ENCODE peak calls at places on chromosomes 16 and 17, in six cellular contexts. P, N, R, X, Z and Q are unnamed samples. For H3K4me1, the result is how much of the 10 kb centered on the place peaks cover.

GRCh38 chr17:6437466-6437865 is 2.5 kb upstream of the AIPL1 start:
- DNase-seq in P (no peak), N (no peak), R (no peak), X (no peak), Z (no peak), Q (no peak)

GRCh38 chr16:1839554-1839953 is 12.5 kb downstream of the FAHD1 start:
- DNase-seq in P (no peak), N (no peak), R (peak), X (no peak), Z (peak), Q (no peak)

GRCh38 chr16:17396762-17397498 is 73.8 kb downstream of the XYLT1 start:
- DNase-seq in P (no peak), N (no peak), R (peak), X (peak), Z (no peak), Q (peak)

GRCh38 chr16:2898831-2899563 is 12.7 kb upstream of the FLYWCH1 start:
- DNase-seq in P (no peak), N (no peak), R (no peak), X (no peak), Z (no peak), Q (no peak)

GRCh38 chr17:72592242-72592966 is 471.6 kb downstream of the SOX9 start:
- DNase-seq in P (peak), N (peak), R (peak), X (peak), Z (peak), Q (peak)

GRCh38 chr16:67542464-67542863 is 13.8 kb downstream of the RIPOR1 start:
- DNase-seq in P (peak), N (peak), R (peak), X (peak), Z (peak), Q (peak)

GRCh38 chr17:45747907-45748306 is 36.2 kb upstream of the CRHR1 start:
- DNase-seq in P (no peak), N (no peak), R (no peak), X (no peak), Z (no peak), Q (no peak)

GRCh38 chr17:67431210-67432015 is 54.3 kb downstream of the PITPNC1 start:
- DNase-seq in P (no peak), N (peak), R (peak), X (no peak), Z (peak), Q (no peak)

GRCh38 chr17:72661093-72661944 is 431.2 kb downstream of the SLC39A11 start:
- DNase-seq in P (peak), N (peak), R (no peak), X (peak), Z (peak), Q (no peak)

GRCh38 chr17:63381101-63381729 is 64.9 kb downstream of the CYB561 start:
- DNase-seq in P (no peak), N (no peak), R (peak), X (peak), Z (no peak), Q (no peak)

GRCh38 chr16:51151435-51151950 is 423 bp upstream of the SALL1 start:
- DNase-seq in P (peak), N (no peak), R (peak), X (peak), Z (no peak), Q (peak)

GRCh38 chr17:33927732-33928133 is 327.4 kb upstream of the CCL2 start:
- DNase-seq in P (no peak), N (no peak), R (peak), X (peak), Z (no peak), Q (no peak)

GRCh38 chr17:75386430-75386829 is 19.0 kb downstream of the GRB2 start:
- DNase-seq in P (no peak), N (no peak), R (no peak), X (no peak), Z (no peak), Q (no peak)

GRCh38 chr17:75459590-75460267 is 3.3 kb downstream of the TMEM94 start:
- DNase-seq in P (no peak), N (no peak), R (no peak), X (no peak), Z (no peak), Q (peak)

GRCh38 chr17:21425736-21426135 is 49.6 kb downstream of the KCNJ12 start:
- DNase-seq in P (peak), N (no peak), R (peak), X (no peak), Z (no peak), Q (no peak)

GRCh38 chr17:27339836-27340550 is 46.1 kb downstream of the WSB1 start:
- DNase-seq in P (peak), N (peak), R (peak), X (no peak), Z (peak), Q (no peak)

GRCh38 chr17:8225813-8226535 is 15.6 kb upstream of the AURKB start:
- DNase-seq in P (peak), N (peak), R (peak), X (no peak), Z (peak), Q (peak)

GRCh38 chr16:10122546-10122945 is 59.7 kb downstream of the GRIN2A start:
- DNase-seq in P (peak), N (no peak), R (peak), X (peak), Z (no peak), Q (no peak)

GRCh38 chr16:49799172-49799571 is 56.7 kb downstream of the ZNF423 start:
- DNase-seq in P (peak), N (no peak), R (no peak), X (no peak), Z (no peak), Q (no peak)

GRCh38 chr17:28871056-28871579 is 16.3 kb downstream of the ERAL1 start:
- DNase-seq in P (no peak), N (no peak), R (no peak), X (no peak), Z (no peak), Q (no peak)
- H3K9ac ChIP-seq in P (no peak), N (no peak), R (no peak), X (no peak), Z (no peak), Q (no peak)

DNA sequence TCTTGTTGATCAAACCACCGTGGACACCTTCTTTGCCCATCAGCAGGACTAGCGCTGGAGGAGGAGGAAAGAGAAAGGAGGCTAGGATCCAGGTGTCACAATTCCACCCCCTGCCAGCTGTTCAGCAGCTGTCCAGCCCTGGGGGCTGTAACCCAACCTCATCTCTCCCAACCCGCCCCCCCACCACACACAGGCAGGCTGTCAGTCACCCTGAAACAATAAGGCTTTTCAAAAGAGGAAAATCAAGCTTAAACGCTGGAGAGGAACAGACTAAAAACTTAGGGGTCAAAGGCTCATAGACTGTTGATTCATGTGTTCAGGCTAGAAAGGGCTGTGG is 2.4 kb downstream of the PFN1 start:
- DNase-seq in P (no peak), N (no peak), R (peak), X (no peak), Z (peak), Q (no peak)
- H3K27ac ChIP-seq in P (no peak), N (peak), R (peak), X (peak), Z (peak), Q (peak)

GRCh38 chr17:1371893-1372590 is 28.0 kb downstream of the YWHAE start:
- DNase-seq in P (no peak), N (no peak), R (no peak), X (no peak), Z (no peak), Q (no peak)
- H3K4me1 ChIP-seq in P (under half), N (under half), R (under half), X (under half), Z (under half), Q (under half)

GRCh38 chr16:4626396-4626795 is 1.8 kb downstream of the MGRN1 start:
- DNase-seq in P (no peak), N (no peak), R (no peak), X (no peak), Z (no peak), Q (no peak)
- H3K9ac ChIP-seq in P (no peak), N (peak), R (peak), X (peak), Z (no peak), Q (peak)

DNA sequence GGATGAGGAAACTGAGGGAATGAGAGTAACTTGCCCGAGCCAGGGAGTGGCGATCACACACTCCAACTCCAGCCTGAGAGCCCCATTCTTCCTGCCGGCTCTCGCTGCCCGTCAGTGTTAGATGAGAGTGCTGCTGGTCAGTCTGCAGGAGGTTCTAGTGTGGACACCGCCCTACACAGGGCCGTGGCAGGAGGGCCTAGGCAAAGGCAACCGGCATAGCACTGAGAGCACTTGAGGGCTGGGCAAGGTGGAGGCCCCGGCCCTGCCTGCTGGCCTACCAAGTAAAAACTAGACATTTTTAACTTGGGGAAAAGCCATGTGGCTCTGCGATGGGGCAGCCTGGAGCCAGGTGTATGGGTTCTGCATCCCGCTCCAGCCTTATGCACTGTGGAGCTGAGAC is 354.8 kb downstream of the SEC14L1 start:
- DNase-seq in P (peak), N (no peak), R (no peak), X (peak), Z (no peak), Q (no peak)
- H3K27ac ChIP-seq in P (no peak), N (no peak), R (no peak), X (no peak), Z (no peak), Q (no peak)

GRCh38 chr17:57097832-57098421 is 12.9 kb downstream of the AKAP1 start:
- DNase-seq in P (no peak), N (no peak), R (peak), X (peak), Z (peak), Q (no peak)
- H3K4me1 ChIP-seq in P (under half), N (under half), R (under half), X (under half), Z (under half), Q (under half)

GRCh38 chr16:70392606-70393005 is 45.9 kb downstream of the DDX19A start:
- DNase-seq in P (no peak), N (no peak), R (no peak), X (no peak), Z (no peak), Q (no peak)
- H3K9ac ChIP-seq in P (no peak), N (no peak), R (no peak), X (no peak), Z (no peak), Q (peak)

GRCh38 chr17:55121268-55121667 is 143.5 kb upstream of the HLF start:
- DNase-seq in P (no peak), N (no peak), R (no peak), X (no peak), Z (no peak), Q (no peak)
- H3K27ac ChIP-seq in P (no peak), N (no peak), R (no peak), X (no peak), Z (no peak), Q (no peak)